ENCODE peak calls at places on chromosomes 12 and 14, in six cellular contexts. One of them, this sample, is unnamed.

GRCh38 chr12:50614167-50614762 is 109.5 kb downstream of the DIP2B start:
- DNase-seq in esophagus squamous epithelium: no peak
- DNase-seq in GM06990: no peak
- DNase-seq in PC-3: no peak
- DNase-seq in fibroblast of the aortic adventitia: peak; percentile 30
- DNase-seq in MG63: no peak
- DNase-seq in this sample: no peak

GRCh38 chr14:91708795-91709194 is 23.1 kb downstream of the CATSPERB start:
- DNase-seq in MG63: no peak
- DNase-seq in PC-3: no peak
- DNase-seq in GM06990: no peak
- DNase-seq in esophagus squamous epithelium: no peak
- DNase-seq in fibroblast of the aortic adventitia: no peak
- DNase-seq in this sample: no peak

GRCh38 chr14:64444984-64445845 is 20.1 kb upstream of the AKAP5 start:
- DNase-seq in MG63: no peak
- DNase-seq in GM06990: peak; percentile 50
- DNase-seq in PC-3: no peak
- DNase-seq in fibroblast of the aortic adventitia: peak; percentile 47
- DNase-seq in esophagus squamous epithelium: no peak
- DNase-seq in this sample: no peak

GRCh38 chr14:28436821-28437220 is 329.8 kb upstream of the FOXG1 start:
- DNase-seq in esophagus squamous epithelium: no peak
- DNase-seq in PC-3: no peak
- DNase-seq in fibroblast of the aortic adventitia: no peak
- DNase-seq in MG63: no peak
- DNase-seq in GM06990: no peak
- DNase-seq in this sample: no peak

GRCh38 chr14:38261620-38262019 is 5.7 kb upstream of the CLEC14A start:
- DNase-seq in fibroblast of the aortic adventitia: no peak
- DNase-seq in esophagus squamous epithelium: no peak
- DNase-seq in GM06990: no peak
- DNase-seq in PC-3: no peak
- DNase-seq in MG63: no peak
- DNase-seq in this sample: no peak

GRCh38 chr12:51666696-51667095 is 75.7 kb downstream of the SCN8A start:
- DNase-seq in esophagus squamous epithelium: no peak
- DNase-seq in PC-3: no peak
- DNase-seq in GM06990: no peak
- DNase-seq in MG63: no peak
- DNase-seq in fibroblast of the aortic adventitia: peak; percentile 20
- DNase-seq in this sample: no peak

GRCh38 chr12:63905523-63905922 is 61.0 kb downstream of the SRGAP1 start:
- DNase-seq in PC-3: peak; percentile 55
- DNase-seq in esophagus squamous epithelium: no peak
- DNase-seq in fibroblast of the aortic adventitia: no peak
- DNase-seq in MG63: no peak
- DNase-seq in GM06990: no peak
- DNase-seq in this sample: no peak

GRCh38 chr14:105865904-105866840 is 339.8 kb downstream of the TMEM121 start:
- DNase-seq in esophagus squamous epithelium: no peak
- DNase-seq in GM06990: no peak
- DNase-seq in MG63: no peak
- DNase-seq in fibroblast of the aortic adventitia: no peak
- DNase-seq in PC-3: no peak
- DNase-seq in this sample: no peak

GRCh38 chr12:23083267-23083666 is 458.3 kb downstream of the ETNK1 start:
- DNase-seq in fibroblast of the aortic adventitia: peak; percentile 91
- DNase-seq in esophagus squamous epithelium: no peak
- DNase-seq in MG63: peak; percentile 83
- DNase-seq in PC-3: peak; percentile 16
- DNase-seq in GM06990: no peak
- DNase-seq in this sample: no peak

GRCh38 chr12:20946732-20947131 is 136.2 kb downstream of the SLCO1B3 start:
- DNase-seq in GM06990: no peak
- DNase-seq in esophagus squamous epithelium: no peak
- DNase-seq in PC-3: peak; percentile 43
- DNase-seq in MG63: peak; percentile 3
- DNase-seq in fibroblast of the aortic adventitia: peak; percentile 12
- DNase-seq in this sample: peak; percentile 28

GRCh38 chr12:78878866-78879265 is 14.3 kb downstream of the SYT1 start:
- DNase-seq in esophagus squamous epithelium: no peak
- DNase-seq in MG63: no peak
- DNase-seq in GM06990: no peak
- DNase-seq in fibroblast of the aortic adventitia: no peak
- DNase-seq in PC-3: no peak
- DNase-seq in this sample: no peak

GRCh38 chr14:88592016-88592415 is 29.2 kb downstream of the ZC3H14 start:
- DNase-seq in fibroblast of the aortic adventitia: no peak
- DNase-seq in MG63: no peak
- DNase-seq in PC-3: no peak
- DNase-seq in esophagus squamous epithelium: no peak
- DNase-seq in GM06990: no peak
- DNase-seq in this sample: no peak

GRCh38 chr14:77031680-77032482 is 3.4 kb upstream of the IRF2BPL start:
- DNase-seq in esophagus squamous epithelium: no peak
- DNase-seq in MG63: peak; percentile 54
- DNase-seq in PC-3: peak; percentile 67
- DNase-seq in fibroblast of the aortic adventitia: peak; percentile 83
- DNase-seq in GM06990: no peak
- DNase-seq in this sample: no peak

GRCh38 chr12:46559311-46559710 is 186.7 kb upstream of the SLC38A2 start:
- DNase-seq in fibroblast of the aortic adventitia: peak; percentile 81
- DNase-seq in GM06990: no peak
- DNase-seq in MG63: no peak
- DNase-seq in PC-3: no peak
- DNase-seq in esophagus squamous epithelium: no peak
- DNase-seq in this sample: no peak

GRCh38 chr12:47219243-47219642 is 139.5 kb upstream of the AMIGO2 start:
- DNase-seq in esophagus squamous epithelium: no peak
- DNase-seq in GM06990: no peak
- DNase-seq in MG63: no peak
- DNase-seq in PC-3: peak; percentile 90
- DNase-seq in fibroblast of the aortic adventitia: peak; percentile 61
- DNase-seq in this sample: no peak

GRCh38 chr14:87052646-87053225 is 940.2 kb downstream of the GALC start:
- DNase-seq in MG63: no peak
- DNase-seq in GM06990: no peak
- DNase-seq in fibroblast of the aortic adventitia: no peak
- DNase-seq in esophagus squamous epithelium: no peak
- DNase-seq in PC-3: no peak
- DNase-seq in this sample: no peak

GRCh38 chr14:64234877-64235651 is 59.1 kb downstream of the ESR2 start:
- DNase-seq in GM06990: peak; percentile 46
- DNase-seq in esophagus squamous epithelium: no peak
- DNase-seq in PC-3: peak; percentile 85
- DNase-seq in fibroblast of the aortic adventitia: peak; percentile 36
- DNase-seq in MG63: no peak
- DNase-seq in this sample: no peak

GRCh38 chr14:50069325-50069724 is 47.0 kb downstream of the VCPKMT start:
- DNase-seq in esophagus squamous epithelium: no peak
- DNase-seq in GM06990: no peak
- DNase-seq in fibroblast of the aortic adventitia: no peak
- DNase-seq in PC-3: no peak
- DNase-seq in MG63: no peak
- DNase-seq in this sample: no peak

GRCh38 chr14:74875941-74876913 is at the start of gene PROX2:
- DNase-seq in PC-3: no peak
- DNase-seq in esophagus squamous epithelium: no peak
- DNase-seq in GM06990: peak; percentile 47
- DNase-seq in fibroblast of the aortic adventitia: no peak
- DNase-seq in MG63: no peak
- DNase-seq in this sample: no peak

GRCh38 chr14:98070521-98070920 is 1201.5 kb downstream of the BCL11B start:
- DNase-seq in esophagus squamous epithelium: no peak
- DNase-seq in fibroblast of the aortic adventitia: no peak
- DNase-seq in PC-3: no peak
- DNase-seq in MG63: no peak
- DNase-seq in GM06990: no peak
- DNase-seq in this sample: no peak

GRCh38 chr14:104973215-104974145 is 4.7 kb downstream of the AHNAK2 start:
- DNase-seq in PC-3: peak; percentile 99
- DNase-seq in fibroblast of the aortic adventitia: peak; percentile 97
- DNase-seq in MG63: peak; percentile 98
- DNase-seq in GM06990: no peak
- DNase-seq in esophagus squamous epithelium: no peak
- DNase-seq in this sample: no peak

GRCh38 chr12:89745286-89745685 is 36.6 kb upstream of the ATP2B1 start:
- DNase-seq in esophagus squamous epithelium: no peak
- DNase-seq in GM06990: no peak
- DNase-seq in MG63: no peak
- DNase-seq in fibroblast of the aortic adventitia: no peak
- DNase-seq in PC-3: no peak
- DNase-seq in this sample: no peak

GRCh38 chr14:22890416-22890815 is 7.4 kb downstream of the REM2 start:
- DNase-seq in GM06990: no peak
- DNase-seq in esophagus squamous epithelium: no peak
- DNase-seq in PC-3: no peak
- DNase-seq in MG63: no peak
- DNase-seq in fibroblast of the aortic adventitia: no peak
- DNase-seq in this sample: no peak

DNA sequence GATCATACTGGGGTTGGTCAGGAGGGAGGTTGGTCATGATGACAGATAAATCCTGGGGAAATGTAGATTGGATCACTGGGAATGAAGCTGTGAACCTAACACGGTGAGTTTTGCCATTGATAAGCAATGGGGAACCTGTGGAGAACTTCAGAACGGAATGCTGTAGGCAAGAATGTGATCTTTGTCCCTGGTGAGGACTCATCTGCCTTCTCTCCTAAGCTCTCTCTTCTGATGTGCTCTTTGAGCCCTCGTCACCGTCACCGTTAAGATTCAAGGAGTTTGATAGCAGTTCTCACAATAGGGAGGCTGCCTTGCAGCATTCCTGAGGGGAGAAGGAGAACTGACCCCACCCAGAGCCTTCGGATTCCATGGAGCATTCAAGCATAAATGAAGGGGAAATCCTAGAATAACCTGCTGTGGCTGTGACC is 217.6 kb downstream of the ANO6 start:
- DNase-seq in MG63: no peak
- DNase-seq in PC-3: no peak
- DNase-seq in GM06990: no peak
- DNase-seq in esophagus squamous epithelium: no peak
- DNase-seq in fibroblast of the aortic adventitia: no peak
- DNase-seq in this sample: no peak
- H3K4me3 ChIP-seq in MG63: no peak overlapping the region
- H3K4me3 ChIP-seq in PC-3: no peak overlapping the region
- H3K4me3 ChIP-seq in GM06990: no peak overlapping the region
- H3K4me3 ChIP-seq in esophagus squamous epithelium: no peak overlapping the region
- H3K4me3 ChIP-seq in fibroblast of the aortic adventitia: no peak overlapping the region
- H3K4me3 ChIP-seq in this sample: no peak overlapping the region

GRCh38 chr12:2054091-2055018 is 1.6 kb downstream of the CACNA1C start:
- DNase-seq in MG63: no peak
- DNase-seq in PC-3: no peak
- DNase-seq in fibroblast of the aortic adventitia: peak; percentile 46
- DNase-seq in esophagus squamous epithelium: no peak
- DNase-seq in GM06990: no peak
- DNase-seq in this sample: no peak
- H3K4me3 ChIP-seq in MG63: peak overlapping the region; percentile 67
- H3K4me3 ChIP-seq in PC-3: no peak overlapping the region
- H3K4me3 ChIP-seq in fibroblast of the aortic adventitia: peak overlapping the region; percentile 85
- H3K4me3 ChIP-seq in esophagus squamous epithelium: peak overlapping the region; percentile 63
- H3K4me3 ChIP-seq in GM06990: no peak overlapping the region
- H3K4me3 ChIP-seq in this sample: no peak overlapping the region

GRCh38 chr12:95003213-95003920 is at the start of gene NDUFA12:
- DNase-seq in esophagus squamous epithelium: peak; percentile 57
- DNase-seq in MG63: peak; percentile 97
- DNase-seq in PC-3: peak; percentile 98
- DNase-seq in GM06990: peak; percentile 97
- DNase-seq in fibroblast of the aortic adventitia: peak; percentile 96
- DNase-seq in this sample: peak; percentile 96

GRCh38 chr12:95006206-95006605 is 2.7 kb upstream of the NDUFA12 start:
- DNase-seq in fibroblast of the aortic adventitia: no peak
- DNase-seq in esophagus squamous epithelium: no peak
- DNase-seq in GM06990: no peak
- DNase-seq in PC-3: no peak
- DNase-seq in MG63: no peak
- DNase-seq in this sample: peak; percentile 82

GRCh38 chr12:95002754-95003153 is 743 bp downstream of the NDUFA12 start:
- DNase-seq in GM06990: no peak
- DNase-seq in esophagus squamous epithelium: no peak
- DNase-seq in fibroblast of the aortic adventitia: no peak
- DNase-seq in MG63: no peak
- DNase-seq in PC-3: no peak
- DNase-seq in this sample: no peak

GRCh38 chr12:95003921-95004272 is 400 bp upstream of the NDUFA12 start:
- DNase-seq in PC-3: no peak
- DNase-seq in esophagus squamous epithelium: no peak
- DNase-seq in MG63: no peak
- DNase-seq in GM06990: no peak
- DNase-seq in fibroblast of the aortic adventitia: no peak
- DNase-seq in this sample: no peak

DNA sequence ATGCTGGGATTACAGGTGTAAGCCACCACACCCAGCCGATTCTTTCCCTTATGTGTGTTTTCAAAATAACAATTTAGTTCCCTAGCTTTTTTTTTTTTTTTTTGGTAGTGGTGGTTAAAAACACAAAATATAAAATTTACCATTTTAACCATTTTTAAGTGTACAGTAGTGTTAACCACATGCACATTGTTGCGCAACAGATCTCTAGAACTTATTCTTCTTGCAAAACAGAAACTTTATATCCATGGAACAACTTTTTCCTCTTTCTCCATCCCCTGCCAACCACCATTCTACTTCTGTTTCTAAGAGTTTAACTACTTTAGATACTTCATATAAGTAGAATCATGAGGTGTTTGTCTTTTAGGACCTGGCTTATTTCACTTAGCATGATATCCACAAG is 1.1 kb upstream of the NDUFA12 start:
- DNase-seq in PC-3: no peak
- DNase-seq in esophagus squamous epithelium: no peak
- DNase-seq in MG63: no peak
- DNase-seq in GM06990: no peak
- DNase-seq in fibroblast of the aortic adventitia: peak; percentile 41
- DNase-seq in this sample: no peak
- H3K4me3 ChIP-seq in PC-3: no peak overlapping the region
- H3K4me3 ChIP-seq in esophagus squamous epithelium: no peak overlapping the region
- H3K4me3 ChIP-seq in MG63: no peak overlapping the region
- H3K4me3 ChIP-seq in GM06990: no peak overlapping the region
- H3K4me3 ChIP-seq in fibroblast of the aortic adventitia: no peak overlapping the region
- H3K4me3 ChIP-seq in this sample: no peak overlapping the region

DNA sequence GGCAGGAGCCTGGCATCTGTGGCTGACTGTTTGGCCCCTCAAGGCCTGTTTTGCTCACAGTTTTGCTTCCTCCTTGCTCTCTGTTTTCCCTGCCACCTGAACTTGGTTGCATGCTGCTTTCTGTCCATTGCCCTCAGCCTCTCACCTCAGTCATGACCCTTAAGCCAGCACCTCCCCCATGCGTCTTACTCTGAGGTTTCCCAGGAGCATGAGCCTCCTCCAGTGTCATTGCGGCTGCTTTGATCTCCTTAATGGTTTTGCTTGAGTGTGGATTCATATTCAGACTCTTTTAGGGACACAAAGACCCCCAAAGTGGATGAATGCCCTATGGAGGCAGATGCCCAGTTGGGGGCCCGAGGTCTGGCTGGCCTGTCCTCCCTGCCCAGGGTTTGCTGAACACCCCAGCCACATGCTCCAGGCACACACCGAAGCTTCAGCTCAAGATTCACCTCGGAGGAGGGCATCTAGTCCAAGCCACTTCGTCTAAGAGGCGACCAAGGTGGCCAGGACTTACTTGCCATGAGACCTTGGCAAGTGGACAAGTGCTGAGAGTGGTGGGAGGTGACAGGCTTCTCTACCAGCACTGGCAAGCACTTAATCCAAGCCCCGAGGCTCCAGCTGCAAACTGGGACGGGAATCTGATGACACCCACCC is 95.4 kb upstream of the DIO3 start:
- DNase-seq in MG63: no peak
- DNase-seq in fibroblast of the aortic adventitia: no peak
- DNase-seq in esophagus squamous epithelium: no peak
- DNase-seq in GM06990: no peak
- DNase-seq in PC-3: no peak
- DNase-seq in this sample: no peak
- H3K4me3 ChIP-seq in MG63: no peak overlapping the region
- H3K4me3 ChIP-seq in fibroblast of the aortic adventitia: no peak overlapping the region
- H3K4me3 ChIP-seq in esophagus squamous epithelium: no peak overlapping the region
- H3K4me3 ChIP-seq in GM06990: no peak overlapping the region
- H3K4me3 ChIP-seq in PC-3: no peak overlapping the region
- H3K4me3 ChIP-seq in this sample: no peak overlapping the region

This sample was measured in Jurkat, Clone E6-1.